ENCODE peak calls at places on chromosomes 5 and 9, in ten cellular contexts. U is pancreas; T is cardiac muscle cell; K is NB4; V is progenitor cell of endocrine pancreas; M is ovary; I is tibial nerve; Y is omental fat pad; B is RWPE1; G is CD8-positive, alpha-beta T cell. A is an unnamed sample.

GRCh38 chr5:110852053-110852452 is 113.2 kb downstream of the SLC25A46 start:
- DNase-seq in U (no peak), T (no peak), K (no peak), V (no peak), M (no peak), I (no peak), Y (no peak), B (no peak), G (no peak), A (no peak)

GRCh38 chr9:14405176-14405575 is 91.2 kb upstream of the NFIB start:
- DNase-seq in U (no peak), T (no peak), K (no peak), V (no peak), M (no peak), I (no peak), Y (no peak), B (no peak), G (no peak), A (no peak)

GRCh38 chr5:107687937-107688336 is 17.2 kb upstream of the EFNA5 start:
- DNase-seq in U (no peak), T (no peak), K (no peak), V (no peak), M (no peak), I (no peak), Y (no peak), B (no peak), G (no peak), A (no peak)

GRCh38 chr5:180832638-180833068 is 28.4 kb downstream of the ZFP62 start:
- DNase-seq in U (no peak), T (no peak), K (no peak), V (no peak), M (no peak), I (no peak), Y (no peak), B (no peak), G (no peak), A (no peak)

GRCh38 chr5:22986281-22986680 is 133.1 kb upstream of the CDH12 start:
- DNase-seq in U (no peak), T (no peak), K (no peak), V (no peak), M (no peak), I (no peak), Y (no peak), B (no peak), G (no peak), A (no peak)

GRCh38 chr5:59768204-59769040 is 125.1 kb downstream of the PDE4D start:
- DNase-seq in U (peak), T (peak), K (no peak), V (peak), M (peak), I (peak), Y (no peak), B (peak), G (no peak), A (no peak)

GRCh38 chr5:55497712-55498111 is 37.1 kb downstream of the PLPP1 start:
- DNase-seq in U (no peak), T (peak), K (no peak), V (no peak), M (no peak), I (no peak), Y (no peak), B (no peak), G (no peak), A (no peak)

GRCh38 chr5:88602584-88602983 is 280.4 kb downstream of the MEF2C start:
- DNase-seq in U (no peak), T (no peak), K (peak), V (no peak), M (no peak), I (no peak), Y (no peak), B (no peak), G (no peak), A (no peak)

GRCh38 chr5:146338774-146339714 is at the start of gene POU4F3:
- DNase-seq in U (no peak), T (peak), K (no peak), V (no peak), M (no peak), I (no peak), Y (no peak), B (no peak), G (no peak), A (no peak)

GRCh38 chr5:10838038-10838437 is 77.0 kb upstream of the DAP start:
- DNase-seq in U (no peak), T (no peak), K (peak), V (no peak), M (no peak), I (no peak), Y (no peak), B (no peak), G (no peak), A (no peak)

GRCh38 chr5:114316167-114316566 is 45.7 kb upstream of the KCNN2 start:
- DNase-seq in U (no peak), T (peak), K (no peak), V (no peak), M (no peak), I (no peak), Y (no peak), B (no peak), G (no peak), A (no peak)

GRCh38 chr5:52859619-52860018 is 71.9 kb downstream of the ITGA1 start:
- DNase-seq in U (no peak), T (no peak), K (no peak), V (no peak), M (no peak), I (no peak), Y (no peak), B (no peak), G (no peak), A (no peak)

GRCh38 chr5:175195698-175196656 is 248.0 kb downstream of the DRD1 start:
- DNase-seq in U (no peak), T (peak), K (peak), V (peak), M (no peak), I (no peak), Y (no peak), B (no peak), G (no peak), A (no peak)

GRCh38 chr9:82106536-82106935 is 118.0 kb downstream of the SPATA31D1 start:
- DNase-seq in U (no peak), T (no peak), K (no peak), V (no peak), M (no peak), I (no peak), Y (no peak), B (no peak), G (no peak), A (no peak)

GRCh38 chr5:128632264-128632663 is 94.2 kb upstream of the FBN2 start:
- DNase-seq in U (no peak), T (no peak), K (peak), V (no peak), M (no peak), I (no peak), Y (no peak), B (peak), G (no peak), A (no peak)

GRCh38 chr5:163888366-163888765 is 382.9 kb downstream of the MAT2B start:
- DNase-seq in U (no peak), T (no peak), K (no peak), V (no peak), M (no peak), I (no peak), Y (no peak), B (no peak), G (no peak), A (no peak)

GRCh38 chr5:94375801-94376200 is 242.6 kb downstream of the KIAA0825 start:
- DNase-seq in U (no peak), T (no peak), K (no peak), V (no peak), M (no peak), I (no peak), Y (no peak), B (no peak), G (no peak), A (no peak)

GRCh38 chr5:34656001-34656699 is at the start of gene RAI14:
- DNase-seq in U (peak), T (peak), K (peak), V (peak), M (peak), I (peak), Y (peak), B (peak), G (peak), A (peak)

GRCh38 chr5:71537681-71538080 is 49.5 kb upstream of the MCCC2 start:
- DNase-seq in U (no peak), T (no peak), K (peak), V (no peak), M (no peak), I (no peak), Y (no peak), B (no peak), G (no peak), A (no peak)

GRCh38 chr9:133727876-133728441 is 10.2 kb downstream of the SARDH start:
- DNase-seq in U (no peak), T (no peak), K (no peak), V (peak), M (peak), I (peak), Y (peak), B (no peak), G (no peak), A (peak)

GRCh38 chr9:22975921-22976320 is 529.3 kb downstream of the DMRTA1 start:
- DNase-seq in U (no peak), T (no peak), K (no peak), V (no peak), M (no peak), I (no peak), Y (no peak), B (no peak), G (no peak), A (no peak)

GRCh38 chr5:148469446-148470062 is 85.8 kb downstream of the FBXO38 start:
- DNase-seq in U (peak), T (no peak), K (no peak), V (no peak), M (no peak), I (no peak), Y (no peak), B (no peak), G (no peak), A (no peak)

GRCh38 chr5:123882946-123883345 is 371.0 kb downstream of the CSNK1G3 start:
- DNase-seq in U (no peak), T (no peak), K (no peak), V (no peak), M (no peak), I (no peak), Y (no peak), B (no peak), G (no peak), A (no peak)

GRCh38 chr9:127519301-127520166 is 68.2 kb downstream of the LRSAM1 start:
- DNase-seq in U (no peak), T (no peak), K (peak), V (no peak), M (no peak), I (no peak), Y (peak), B (peak), G (no peak), A (no peak)

GRCh38 chr9:126518763-126519162 is 95.0 kb upstream of the LMX1B start:
- DNase-seq in U (no peak), T (no peak), K (no peak), V (no peak), M (no peak), I (no peak), Y (no peak), B (no peak), G (no peak), A (no peak)

GRCh38 chr5:34791761-34792244 is 47.2 kb upstream of the TTC23L start:
- DNase-seq in U (no peak), T (no peak), K (no peak), V (no peak), M (no peak), I (no peak), Y (no peak), B (no peak), G (no peak), A (no peak)

GRCh38 chr5:55665065-55665464 is 47.1 kb downstream of the SLC38A9 start:
- DNase-seq in U (no peak), T (no peak), K (no peak), V (no peak), M (no peak), I (no peak), Y (no peak), B (no peak), G (no peak), A (no peak)

GRCh38 chr5:106415541-106415940 is 1255.2 kb downstream of the EFNA5 start:
- DNase-seq in U (no peak), T (no peak), K (no peak), V (no peak), M (no peak), I (no peak), Y (no peak), B (peak), G (no peak), A (no peak)

GRCh38 chr5:169253071-169253470 is 47.9 kb downstream of the SLIT3 start:
- DNase-seq in U (no peak), T (no peak), K (no peak), V (no peak), M (no peak), I (no peak), Y (no peak), B (no peak), G (no peak), A (no peak)

GRCh38 chr5:59061377-59061776 is 478.5 kb downstream of the RAB3C start:
- DNase-seq in U (no peak), T (no peak), K (no peak), V (no peak), M (no peak), I (no peak), Y (no peak), B (peak), G (no peak), A (no peak)

GRCh38 chr5:96142786-96143434 is 181.3 kb upstream of the ELL2 start:
- DNase-seq in U (no peak), T (no peak), K (peak), V (no peak), M (no peak), I (no peak), Y (no peak), B (no peak), G (no peak), A (no peak)

GRCh38 chr9:131657890-131658752 is 81.8 kb downstream of the RAPGEF1 start:
- DNase-seq in U (no peak), T (no peak), K (peak), V (no peak), M (no peak), I (no peak), Y (no peak), B (peak), G (no peak), A (no peak)

GRCh38 chr9:96009690-96010477 is 134.4 kb downstream of the ERCC6L2 start:
- DNase-seq in U (no peak), T (peak), K (peak), V (no peak), M (no peak), I (no peak), Y (no peak), B (no peak), G (peak), A (no peak)

GRCh38 chr9:125829743-125830142 is 82.6 kb downstream of the PBX3 start:
- DNase-seq in U (no peak), T (no peak), K (peak), V (no peak), M (peak), I (no peak), Y (no peak), B (no peak), G (peak), A (no peak)

GRCh38 chr5:34055671-34056070 is 12.7 kb upstream of the C1QTNF3 start:
- DNase-seq in U (no peak), T (no peak), K (no peak), V (no peak), M (no peak), I (no peak), Y (no peak), B (no peak), G (no peak), A (no peak)

GRCh38 chr5:179558912-179559279 is 8.5 kb downstream of the RUFY1 start:
- DNase-seq in U (peak), T (peak), K (no peak), V (peak), M (peak), I (no peak), Y (no peak), B (peak), G (no peak), A (no peak)

GRCh38 chr5:168989731-168990505 is 311.0 kb downstream of the SLIT3 start:
- DNase-seq in U (no peak), T (no peak), K (no peak), V (no peak), M (no peak), I (no peak), Y (no peak), B (no peak), G (no peak), A (no peak)

DNA sequence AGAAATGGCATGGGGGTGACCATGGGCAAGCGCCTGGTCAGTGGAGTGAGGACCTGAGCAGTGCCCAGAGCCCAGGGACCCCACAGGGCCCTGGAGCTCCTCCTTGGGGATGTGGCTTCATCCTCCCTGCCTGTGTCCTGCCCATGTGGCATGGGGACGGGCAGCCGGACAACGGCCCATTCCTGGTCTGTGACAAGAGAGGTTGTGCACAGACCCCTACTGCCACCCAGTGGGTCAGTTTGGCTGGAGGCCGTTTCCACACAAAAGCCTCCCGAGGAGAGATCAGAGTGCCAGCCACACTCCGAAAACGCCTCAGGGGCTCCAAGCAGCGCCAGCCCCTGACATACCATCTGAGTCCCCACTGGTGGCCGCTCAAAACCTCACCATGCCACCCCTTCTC is 19.8 kb downstream of the SLC6A18 start:
- DNase-seq in U (no peak), T (peak), K (peak), V (no peak), M (no peak), I (no peak), Y (no peak), B (peak), G (no peak), A (no peak)
- TF ChIP-seq CTCF in U (no peak), T (no peak), K (peak), V (peak), M (no peak), I (no peak), Y (no peak), B (no peak), G (no peak), A (no peak)

GRCh38 chr9:135804588-135805421 is 102.5 kb downstream of the CAMSAP1 start:
- DNase-seq in U (no peak), T (no peak), K (peak), V (no peak), M (no peak), I (no peak), Y (no peak), B (no peak), G (no peak), A (no peak)
- TF ChIP-seq CTCF in U (no peak), T (no peak), K (peak), V (no peak), M (no peak), I (no peak), Y (no peak), B (no peak), G (no peak), A (no peak)

GRCh38 chr5:102089883-102090282 is 206.2 kb downstream of the SLCO4C1 start:
- DNase-seq in U (no peak), T (no peak), K (no peak), V (no peak), M (no peak), I (no peak), Y (no peak), B (no peak), G (no peak), A (no peak)

GRCh38 chr5:102090770-102091169 is 205.3 kb downstream of the SLCO4C1 start:
- DNase-seq in U (no peak), T (peak), K (peak), V (peak), M (no peak), I (no peak), Y (no peak), B (no peak), G (no peak), A (no peak)
- TF ChIP-seq CTCF in U (no peak), T (no peak), K (peak), V (peak), M (no peak), I (no peak), Y (no peak), B (no peak), G (no peak), A (no peak)

DNA sequence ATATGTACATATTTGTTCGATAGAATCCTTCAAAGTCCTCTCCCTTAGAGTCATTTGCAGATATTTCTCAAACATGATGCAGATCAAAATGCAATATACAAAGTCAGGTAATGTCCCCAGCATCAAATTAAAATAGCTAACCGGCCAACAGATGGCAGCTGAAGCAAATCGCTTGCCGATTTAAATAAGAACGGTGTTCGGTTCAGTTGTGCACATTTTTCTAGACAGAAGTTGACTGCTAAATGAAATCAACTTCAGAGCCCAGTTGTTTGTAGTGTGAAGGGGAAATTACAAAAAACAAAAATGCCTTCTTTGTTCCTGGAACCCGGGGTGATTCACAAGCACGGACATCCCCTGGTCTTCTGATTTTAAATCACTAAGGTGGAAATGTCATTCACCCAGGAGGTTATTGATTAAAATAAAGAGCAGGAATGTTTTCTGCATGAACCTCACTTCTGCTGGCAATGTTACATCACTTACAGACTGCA is 219.2 kb downstream of the EBF1 start:
- DNase-seq in U (no peak), T (no peak), K (no peak), V (no peak), M (no peak), I (no peak), Y (no peak), B (no peak), G (no peak), A (no peak)
- TF ChIP-seq CTCF in U (no peak), T (no peak), K (no peak), V (no peak), M (no peak), I (no peak), Y (no peak), B (no peak), G (no peak), A (no peak)

GRCh38 chr5:118775790-118776499 is 212.4 kb downstream of the DTWD2 start:
- DNase-seq in U (no peak), T (no peak), K (no peak), V (no peak), M (no peak), I (no peak), Y (no peak), B (no peak), G (no peak), A (no peak)
- TF ChIP-seq CTCF in U (no peak), T (no peak), K (no peak), V (no peak), M (no peak), I (no peak), Y (no peak), B (no peak), G (no peak), A (no peak)

GRCh38 chr9:27483576-27483975 is 40.5 kb upstream of the IFNK start:
- DNase-seq in U (no peak), T (no peak), K (no peak), V (no peak), M (no peak), I (no peak), Y (no peak), B (no peak), G (no peak), A (no peak)
- TF ChIP-seq CTCF in U (no peak), T (no peak), K (no peak), V (no peak), M (no peak), I (no peak), Y (no peak), B (no peak), G (no peak), A (no peak)

DNA sequence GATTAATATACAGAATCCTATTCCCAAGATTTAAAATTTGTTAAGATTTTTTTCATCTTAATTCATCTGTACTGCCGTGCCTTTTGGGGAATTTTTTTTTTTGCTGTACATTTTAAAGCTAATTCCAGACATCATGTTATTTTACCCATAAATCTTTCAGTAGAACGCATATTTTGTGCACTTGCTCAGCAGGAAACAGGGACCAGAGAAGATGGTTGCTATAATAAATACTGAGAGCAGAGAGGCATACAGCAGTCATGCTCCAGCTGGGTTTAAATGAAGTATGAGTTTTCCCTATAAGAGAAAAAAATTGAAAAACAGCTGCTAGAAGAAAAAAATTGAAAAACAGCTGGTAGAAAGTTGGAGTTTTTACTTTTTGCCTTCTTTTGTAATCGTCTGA is 196.9 kb upstream of the PUM3 start:
- DNase-seq in U (no peak), T (no peak), K (no peak), V (no peak), M (no peak), I (no peak), Y (no peak), B (no peak), G (no peak), A (no peak)
- TF ChIP-seq CTCF in U (no peak), T (no peak), K (no peak), V (no peak), M (no peak), I (no peak), Y (no peak), B (no peak), G (no peak), A (no peak)

A was measured in suprapubic skin.